ENCODE peak calls at places on chromosomes 16 and 17, in four cellular contexts. R is DND-41, M is fibroblast of lung, F is H9. S is an unnamed sample.

GRCh38 chr17:38421224-38421841 is 6.9 kb upstream of the ARHGAP23 start:
- DNase-seq in R (peak), M (peak), F (peak), S (no peak)

GRCh38 chr17:15108992-15109391 is 156.1 kb downstream of the PMP22 start:
- DNase-seq in R (no peak), M (no peak), F (no peak), S (no peak)

GRCh38 chr16:89475144-89475543 is 15.2 kb downstream of the ANKRD11 start:
- DNase-seq in R (no peak), M (peak), F (no peak), S (no peak)

GRCh38 chr16:83952940-83953795 is at the start of gene OSGIN1:
- DNase-seq in R (peak), M (peak), F (peak), S (peak)

GRCh38 chr17:37592291-37592690 is 16.9 kb downstream of the SYNRG start:
- DNase-seq in R (no peak), M (no peak), F (no peak), S (no peak)

GRCh38 chr17:1143573-1143972 is 36.2 kb downstream of the ABR start:
- DNase-seq in R (no peak), M (peak), F (no peak), S (no peak)

GRCh38 chr17:68424861-68425260 is 32.4 kb downstream of the WIPI1 start:
- DNase-seq in R (no peak), M (no peak), F (peak), S (no peak)

GRCh38 chr17:69625449-69625848 is 211.0 kb downstream of the MAP2K6 start:
- DNase-seq in R (no peak), M (no peak), F (no peak), S (no peak)

GRCh38 chr17:4556996-4557395 is 1.8 kb upstream of the MYBBP1A start:
- DNase-seq in R (no peak), M (no peak), F (no peak), S (no peak)

GRCh38 chr17:78175643-78175981 is 7.2 kb downstream of the SYNGR2 start:
- DNase-seq in R (no peak), M (no peak), F (no peak), S (no peak)
- H3K9ac ChIP-seq in R (no peak), M (no peak), F (no peak), S (no peak)

DNA sequence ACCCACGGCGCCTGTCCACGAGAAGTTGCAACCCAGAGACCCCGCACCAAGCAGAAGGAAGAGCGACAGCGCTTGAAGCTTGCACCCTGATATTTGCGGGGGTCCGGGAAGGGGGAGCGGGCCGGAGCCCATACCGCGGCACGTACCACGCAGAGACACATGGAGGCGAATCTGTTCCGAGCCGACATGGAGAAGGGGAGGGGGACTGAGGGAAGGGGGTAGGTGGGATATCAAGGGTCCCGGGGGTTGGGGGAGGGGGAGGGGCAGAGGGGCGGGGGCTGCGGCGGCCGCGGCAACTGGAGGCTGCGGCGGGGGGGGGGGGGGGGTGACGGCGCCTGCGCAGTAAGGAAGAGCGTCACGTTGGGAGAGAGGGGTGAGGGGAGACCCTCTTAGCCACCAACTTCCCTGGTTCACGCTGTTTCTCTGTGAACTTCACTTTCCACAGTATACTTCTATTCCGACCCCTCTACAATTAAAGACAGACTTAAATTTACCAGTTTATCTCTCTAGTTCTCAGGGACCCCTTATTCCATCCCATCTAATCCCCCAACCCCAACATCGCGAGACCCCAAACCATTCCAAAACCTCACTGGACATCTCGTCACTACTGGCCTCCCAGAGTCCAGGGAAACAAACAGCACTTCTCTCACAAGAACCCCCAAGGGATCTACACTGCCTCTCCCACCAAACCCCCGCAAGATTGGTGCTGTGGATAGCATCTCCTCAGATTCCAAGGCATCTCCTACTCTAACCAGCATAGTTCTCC is 7.9 kb downstream of the DLG4 start:
- DNase-seq in R (no peak), M (no peak), F (peak), S (no peak)
- H3K9ac ChIP-seq in R (no peak), M (no peak), F (no peak), S (no peak)

DNA sequence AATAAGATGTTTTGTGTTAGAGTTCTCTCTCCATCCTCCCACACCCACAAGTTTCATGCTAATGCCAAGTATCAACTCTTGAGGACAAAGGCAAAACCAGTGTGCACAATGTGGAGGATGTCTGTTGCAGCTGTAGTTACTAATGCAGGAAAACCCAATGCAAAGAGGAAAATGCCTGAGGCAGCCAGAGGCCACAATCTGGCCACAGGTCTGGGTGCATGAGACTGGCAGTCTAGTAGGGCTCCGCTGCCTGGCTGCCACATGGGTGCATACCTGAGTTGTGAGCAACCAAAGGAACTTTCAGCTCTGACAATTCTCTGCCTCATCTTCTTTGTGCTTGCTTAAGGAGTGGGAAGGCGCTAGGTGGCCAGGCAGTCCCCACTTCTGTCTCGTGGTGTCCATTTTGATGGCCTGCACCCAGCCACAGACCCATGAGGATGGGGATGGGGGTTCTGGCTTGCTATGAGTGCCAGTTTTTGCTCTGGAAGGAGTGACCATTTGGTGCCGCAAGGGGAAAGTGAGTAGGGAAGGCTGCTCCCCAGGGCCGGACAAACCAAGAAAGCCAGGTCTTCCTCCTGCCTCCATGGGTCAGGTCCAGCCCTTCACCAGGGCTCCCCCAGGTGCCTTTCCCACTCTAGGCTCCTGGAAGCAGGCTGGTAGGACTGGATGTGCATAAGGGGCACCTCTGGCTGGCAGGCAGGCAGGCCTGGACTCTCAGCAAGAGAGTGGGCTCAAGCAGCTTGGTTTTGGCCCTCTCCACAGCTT is 4.2 kb upstream of the GFOD2 start:
- DNase-seq in R (no peak), M (peak), F (no peak), S (no peak)
- H3K9ac ChIP-seq in R (no peak), M (no peak), F (no peak), S (no peak)

DNA sequence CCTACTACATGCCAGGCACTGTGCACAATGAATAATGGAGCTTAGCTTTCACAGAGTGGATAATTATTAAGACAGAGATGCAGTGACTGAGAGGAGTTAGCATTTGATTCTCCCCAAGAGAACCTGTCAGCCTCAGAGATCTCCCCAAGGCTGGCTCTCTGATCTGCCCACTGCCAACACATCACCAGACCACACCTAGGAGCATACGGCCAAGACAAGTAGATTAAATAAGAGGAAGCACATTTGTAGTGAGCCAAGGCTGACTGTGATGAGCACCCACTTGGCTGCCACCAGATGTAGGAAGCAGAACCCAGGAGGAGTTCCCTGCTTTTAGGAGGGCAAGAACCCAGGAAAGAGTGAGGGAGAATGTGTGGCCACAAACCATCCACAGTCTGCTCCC is 130.1 kb downstream of the SPACA3 start:
- DNase-seq in R (no peak), M (no peak), F (no peak), S (no peak)
- H3K9ac ChIP-seq in R (no peak), M (no peak), F (no peak), S (no peak)

GRCh38 chr16:10990378-10990777 is 46.0 kb downstream of the CLEC16A start:
- DNase-seq in R (no peak), M (no peak), F (no peak), S (no peak)

GRCh38 chr16:10988879-10989278 is 44.5 kb downstream of the CLEC16A start:
- DNase-seq in R (no peak), M (no peak), F (no peak), S (no peak)

GRCh38 chr16:10987361-10988163 is 43.2 kb downstream of the CLEC16A start:
- DNase-seq in R (peak), M (peak), F (no peak), S (no peak)

GRCh38 chr16:10988164-10988803 is 43.9 kb downstream of the CLEC16A start:
- DNase-seq in R (peak), M (no peak), F (peak), S (no peak)

GRCh38 chr16:10989494-10989893 is 45.1 kb downstream of the CLEC16A start:
- DNase-seq in R (no peak), M (no peak), F (no peak), S (no peak)
- H3K9ac ChIP-seq in R (no peak), M (no peak), F (no peak), S (no peak)

DNA sequence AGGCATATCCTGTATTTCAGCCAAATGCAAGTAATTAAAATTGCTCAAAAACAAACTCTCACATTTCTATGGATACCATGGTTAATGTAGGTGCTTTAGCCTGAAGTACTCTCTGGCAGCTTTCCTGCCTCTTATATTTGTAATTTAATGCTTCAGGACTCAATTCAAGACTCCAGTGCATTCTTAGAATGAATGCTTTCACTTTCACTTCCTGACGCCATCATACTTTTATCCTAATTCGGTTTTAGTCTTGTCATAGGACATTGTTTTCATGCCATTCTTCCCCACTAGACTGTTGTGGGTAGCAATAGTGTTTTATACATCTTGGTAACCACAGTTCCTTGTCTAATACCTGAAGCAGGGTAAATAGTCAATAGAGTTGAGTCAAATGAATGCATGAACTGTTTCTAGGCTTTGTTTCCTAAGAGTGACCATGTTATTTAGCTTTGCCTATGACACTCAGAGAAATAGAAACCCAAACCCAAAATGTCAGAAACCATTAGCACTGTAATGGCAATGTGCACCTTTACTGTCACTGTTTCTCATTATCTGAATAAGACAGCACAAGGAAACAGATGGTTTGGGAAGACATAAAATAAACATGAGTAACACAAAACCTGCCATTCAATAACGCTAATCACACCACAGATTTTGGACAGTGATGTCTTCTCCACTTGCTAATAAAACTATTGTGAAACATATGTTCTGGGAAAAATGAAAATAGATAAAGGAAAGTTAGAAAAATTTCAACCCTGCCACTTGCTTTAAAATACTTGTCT is 705.4 kb downstream of the CDH11 start:
- DNase-seq in R (no peak), M (peak), F (no peak), S (no peak)
- H3K9ac ChIP-seq in R (no peak), M (no peak), F (no peak), S (no peak)